ENCODE peak calls at places on chromosome 19, in eight cellular contexts. O is PC-3, H is AG04449, E is testis, B is fibroblast of mammary gland, D is upper lobe of right lung, Q is thyroid gland, M is cardiac fibroblast. N is an unnamed sample.

GRCh38 chr19:42571136-42571535 is 23.6 kb downstream of the CEACAM8 start:
- DNase-seq in B (no peak), E (no peak), O (no peak), H (no peak), D (no peak), Q (no peak), M (no peak), N (no peak)

GRCh38 chr19:2549701-2550191 is 73.8 kb downstream of the GADD45B start:
- DNase-seq in H (peak; percentile 72), D (peak; percentile 91), Q (peak; percentile 48), M (peak; percentile 97), O (peak; percentile 76), B (peak; percentile 94), E (peak; percentile 54), N (no peak)

GRCh38 chr19:582497-583197 is 7.0 kb upstream of the HCN2 start:
- DNase-seq in B (peak; percentile 63), E (no peak), H (no peak), M (peak; percentile 42), D (no peak), O (no peak), Q (no peak), N (no peak)

GRCh38 chr19:38685666-38686529 is 38.4 kb downstream of the ACTN4 start:
- DNase-seq in B (peak; percentile 67), E (no peak), O (peak; percentile 63), D (no peak), M (peak; percentile 78), H (no peak), Q (peak; percentile 49), N (no peak)

GRCh38 chr19:6531163-6531955 is 533 bp downstream of the TNFSF9 start:
- DNase-seq in M (no peak), H (no peak), E (no peak), Q (no peak), O (no peak), B (no peak), D (no peak), N (no peak)

GRCh38 chr19:34733266-34733825 is 697 bp upstream of the ZNF181 start:
- DNase-seq in M (no peak), E (peak; percentile 66), Q (peak; percentile 55), D (no peak), H (no peak), B (no peak), O (no peak), N (no peak)

GRCh38 chr19:18951721-18952281 is 10.8 kb upstream of the HOMER3 start:
- DNase-seq in M (peak; percentile 81), E (no peak), B (peak; percentile 62), H (no peak), O (peak; percentile 88), D (no peak), Q (no peak), N (peak; percentile 21)

GRCh38 chr19:703651-704446 is 4.9 kb upstream of the PALM start:
- DNase-seq in B (peak; percentile 14), O (peak; percentile 57), M (peak; percentile 51), H (no peak), D (peak; percentile 90), E (peak; percentile 84), Q (peak; percentile 66), N (peak; percentile 2)

GRCh38 chr19:36031308-36031707 is 1.4 kb downstream of the CLIP3 start:
- DNase-seq in H (no peak), O (no peak), E (no peak), D (no peak), M (no peak), B (no peak), Q (no peak), N (no peak)

GRCh38 chr19:2923510-2923909 is 21.3 kb downstream of the ZNF77 start:
- DNase-seq in M (peak; percentile 25), O (peak; percentile 73), B (peak; percentile 86), E (no peak), Q (no peak), H (no peak), D (no peak), N (peak; percentile 70)

GRCh38 chr19:4831351-4832340 is at the start of gene TICAM1:
- DNase-seq in Q (peak; percentile 75), D (peak; percentile 92), H (no peak), O (peak; percentile 63), B (peak; percentile 40), M (peak; percentile 77), E (peak; percentile 64), N (no peak)

GRCh38 chr19:52492201-52492960 is 35.1 kb upstream of the ZNF808 start:
- DNase-seq in O (no peak), M (no peak), D (no peak), H (no peak), E (peak; percentile 72), B (no peak), Q (peak; percentile 46), N (no peak)

GRCh38 chr19:29663861-29664752 is 1.2 kb upstream of the PLEKHF1 start:
- DNase-seq in O (peak; percentile 78), Q (no peak), D (peak; percentile 62), B (no peak), H (no peak), M (no peak), E (no peak), N (no peak)

GRCh38 chr19:58332697-58333096 is 5.9 kb downstream of the ZSCAN22 start:
- DNase-seq in Q (no peak), O (no peak), E (no peak), B (no peak), M (no peak), H (no peak), D (no peak), N (no peak)

GRCh38 chr19:58326914-58327726 is at the start of gene ZSCAN22:
- DNase-seq in Q (peak; percentile 96), E (peak; percentile 100), O (peak; percentile 99), D (peak; percentile 98), B (peak; percentile 96), M (peak; percentile 98), H (peak; percentile 67), N (peak; percentile 86)

GRCh38 chr19:58326501-58326913 is 287 bp upstream of the ZSCAN22 start:
- DNase-seq in E (no peak), H (no peak), B (no peak), M (no peak), O (no peak), Q (no peak), D (no peak), N (no peak)

GRCh38 chr19:58328999-58329398 is 2.2 kb downstream of the ZSCAN22 start:
- DNase-seq in Q (no peak), D (no peak), M (no peak), O (peak; percentile 23), H (no peak), B (no peak), E (no peak), N (no peak)

GRCh38 chr19:58330458-58330857 is 3.7 kb downstream of the ZSCAN22 start:
- DNase-seq in Q (no peak), E (no peak), B (peak; percentile 88), H (no peak), D (no peak), O (peak; percentile 88), M (peak; percentile 84), N (no peak)
- H3K4me3 ChIP-seq in Q (no peak overlapping the region), E (no peak overlapping the region), B (no peak overlapping the region), H (no peak overlapping the region), D (no peak overlapping the region), O (no peak overlapping the region), M (no peak overlapping the region), N (no peak overlapping the region)

GRCh38 chr19:13007292-13008045 is 12.2 kb downstream of the NFIX start:
- DNase-seq in B (no peak), M (no peak), H (no peak), O (no peak), Q (peak; percentile 90), D (peak; percentile 91), E (peak; percentile 75), N (no peak)
- H3K4me3 ChIP-seq in B (no peak overlapping the region), M (no peak overlapping the region), H (no peak overlapping the region), O (no peak overlapping the region), Q (no peak overlapping the region), D (no peak overlapping the region), E (no peak overlapping the region), N (no peak overlapping the region)

GRCh38 chr19:17948967-17949930 is 16.4 kb downstream of the CCDC124 start:
- DNase-seq in D (no peak), O (no peak), B (no peak), M (no peak), H (no peak), E (no peak), Q (no peak), N (no peak)

GRCh38 chr19:17949956-17950309 is 17.0 kb upstream of the KCNN1 start:
- DNase-seq in Q (no peak), D (no peak), H (no peak), E (no peak), B (no peak), M (no peak), O (peak; percentile 14), N (no peak)

GRCh38 chr19:17952041-17952976 is 14.6 kb upstream of the KCNN1 start:
- DNase-seq in E (no peak), D (no peak), O (no peak), M (no peak), Q (no peak), H (no peak), B (no peak), N (no peak)

GRCh38 chr19:17951151-17952040 is 15.5 kb upstream of the KCNN1 start:
- DNase-seq in B (no peak), O (no peak), D (no peak), Q (peak; percentile 10), M (no peak), E (no peak), H (no peak), N (no peak)

DNA sequence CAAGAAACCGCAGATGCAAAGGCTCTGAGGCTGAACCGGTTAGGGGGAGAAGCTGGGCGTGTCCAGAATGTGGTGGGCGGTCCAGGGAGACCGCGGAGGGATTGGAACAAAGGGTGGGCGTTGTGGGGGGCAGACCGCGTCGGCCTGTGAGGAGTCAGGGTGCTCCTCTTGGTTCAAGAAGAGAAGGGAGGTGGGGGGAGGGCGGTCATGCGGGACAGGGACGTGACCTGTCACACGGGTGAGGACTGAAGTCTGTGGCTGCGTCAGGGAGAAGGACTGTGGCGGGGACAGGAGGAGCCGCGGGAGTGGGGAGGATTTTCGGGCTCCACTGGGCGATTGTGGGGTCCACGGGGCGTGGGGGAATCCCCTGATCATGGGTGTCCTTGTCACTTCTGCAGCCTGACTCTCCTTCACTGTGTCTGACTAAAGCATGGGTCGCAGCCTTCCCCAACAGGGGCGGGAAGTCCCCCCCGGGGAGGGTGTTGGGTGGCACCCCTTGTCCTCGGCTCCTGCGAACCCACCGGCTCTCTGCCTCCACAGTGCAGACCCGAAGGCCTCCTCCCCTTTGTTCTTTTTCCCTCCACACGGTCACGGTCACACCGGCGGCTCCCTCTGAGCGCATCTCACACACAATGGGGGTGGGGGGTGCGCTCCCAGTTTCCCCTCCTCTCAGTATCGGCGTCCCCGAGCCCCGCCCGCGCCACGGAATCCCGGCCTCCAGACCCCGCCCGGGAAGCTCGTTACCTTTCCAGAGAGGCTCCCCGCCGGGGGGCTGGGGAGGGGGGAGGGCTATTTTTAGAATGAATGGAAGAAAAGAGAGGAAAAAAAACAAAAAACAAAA is 16.4 kb upstream of the KCNN1 start:
- DNase-seq in Q (peak; percentile 36), B (no peak), D (no peak), H (no peak), E (no peak), O (no peak), M (no peak), N (no peak)
- H3K4me3 ChIP-seq in Q (no peak overlapping the region), B (no peak overlapping the region), D (no peak overlapping the region), H (no peak overlapping the region), E (no peak overlapping the region), O (peak overlapping the region; percentile 60), M (no peak overlapping the region), N (no peak overlapping the region)

DNA sequence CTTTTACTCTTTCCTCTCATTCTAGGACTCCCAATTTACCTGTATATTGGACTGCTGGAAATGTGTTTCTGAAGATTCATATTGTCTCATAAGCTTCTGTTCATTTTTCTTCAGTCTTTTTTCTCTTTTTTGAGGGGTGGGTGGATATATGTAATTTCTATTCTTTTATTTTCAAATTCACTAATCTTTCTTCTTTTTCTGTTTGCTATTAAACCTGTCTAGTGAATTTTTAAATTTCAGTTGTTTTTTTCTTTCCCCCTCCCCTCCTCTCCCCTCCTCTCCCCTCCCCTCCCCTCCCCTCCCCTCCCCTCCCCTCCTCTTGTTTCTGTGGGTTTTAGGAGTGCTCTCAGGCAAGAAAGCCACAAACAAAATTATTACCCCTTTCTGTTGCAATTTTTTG is 16.9 kb upstream of the ZNF527 start:
- DNase-seq in B (no peak), Q (no peak), E (no peak), H (no peak), O (no peak), M (no peak), D (no peak), N (no peak)
- H3K4me3 ChIP-seq in B (no peak overlapping the region), Q (no peak overlapping the region), E (no peak overlapping the region), H (no peak overlapping the region), O (no peak overlapping the region), M (no peak overlapping the region), D (no peak overlapping the region), N (no peak overlapping the region)